ENCODE peak calls at places on chromosome 11, in ten cellular contexts. Y is NCI-H1092; W is CD4-positive, alpha-beta T cell; O is midbrain; E is pancreas; L is nephron progenitor cell; T is stimulated activated naive CD8-positive, alpha-beta T cell treated with anti-CD3 and anti-CD28 coated beads, Interleukin-15, Interleukin-2, amounts not matched to agents 100 U/mL and 50 U/mL, for 24 hours; G is HFFc6; C is cerebellar nuclear complex; J is neural progenitor cell. N is an unnamed sample.

GRCh38 chr11:129315781-129316579 is 59.7 kb upstream of the BARX2 start:
- DNase-seq in Y (peak; percentile 83), W (no peak), L (peak; percentile 10), J (peak; percentile 56), E (peak; percentile 84), C (no peak), T (no peak), G (no peak), O (no peak), N (peak; percentile 11)

GRCh38 chr11:73395297-73396208 is 19.4 kb downstream of the RELT start:
- DNase-seq in J (no peak), L (no peak), T (no peak), G (no peak), C (no peak), O (no peak), W (no peak), E (no peak), Y (no peak), N (no peak)

GRCh38 chr11:748007-748359 is 719 bp downstream of the TALDO1 start:
- DNase-seq in T (no peak), G (no peak), W (no peak), J (peak; percentile 28), E (no peak), L (no peak), Y (no peak), C (no peak), O (peak; percentile 32), N (no peak)

GRCh38 chr11:26958005-26958404 is 35.9 kb upstream of the FIBIN start:
- DNase-seq in E (no peak), C (no peak), Y (no peak), G (no peak), O (no peak), W (no peak), L (no peak), J (no peak), T (no peak), N (no peak)

GRCh38 chr11:62340269-62340901 is 3.1 kb downstream of the ASRGL1 start:
- DNase-seq in G (peak; percentile 38), J (peak; percentile 63), L (peak; percentile 38), C (no peak), Y (peak; percentile 5), O (peak; percentile 89), T (peak; percentile 57), E (peak; percentile 54), W (peak; percentile 34), N (peak; percentile 50)

GRCh38 chr11:66956689-66957290 is 1.4 kb downstream of the PC start:
- DNase-seq in O (no peak), E (no peak), G (peak; percentile 50), C (no peak), T (no peak), W (no peak), J (peak; percentile 27), Y (no peak), L (peak; percentile 26), N (peak; percentile 23)

GRCh38 chr11:47415949-47416472 is 7.6 kb downstream of the SLC39A13 start:
- DNase-seq in E (peak; percentile 70), T (no peak), W (no peak), J (peak; percentile 29), G (peak; percentile 92), C (no peak), L (no peak), O (peak; percentile 30), Y (no peak), N (peak; percentile 41)

GRCh38 chr11:126592496-126593410 is 237.3 kb downstream of the ST3GAL4 start:
- DNase-seq in Y (peak; percentile 27), L (no peak), W (no peak), G (no peak), O (no peak), T (no peak), J (peak; percentile 72), E (no peak), C (no peak), N (no peak)

GRCh38 chr11:8709002-8709672 is 26.5 kb downstream of the RPL27A start:
- DNase-seq in J (no peak), W (no peak), G (peak; percentile 89), E (peak; percentile 66), C (no peak), L (no peak), O (peak; percentile 21), Y (no peak), T (no peak), N (no peak)

GRCh38 chr11:131186629-131187075 is 183.8 kb upstream of the NTM start:
- DNase-seq in Y (no peak), W (no peak), E (no peak), T (peak; percentile 8), L (peak; percentile 21), O (no peak), J (peak; percentile 52), G (no peak), C (no peak), N (peak; percentile 69)

GRCh38 chr11:40129276-40129675 is 1330.2 kb downstream of the LRRC4C start:
- DNase-seq in J (peak; percentile 40), T (no peak), L (peak; percentile 5), E (no peak), O (peak; percentile 6), W (no peak), Y (no peak), C (no peak), G (no peak), N (peak; percentile 42)

GRCh38 chr11:40054631-40055030 is 1404.8 kb downstream of the LRRC4C start:
- DNase-seq in O (no peak), J (no peak), W (no peak), L (no peak), T (no peak), G (no peak), E (no peak), C (no peak), Y (no peak), N (no peak)

GRCh38 chr11:69515271-69516245 is 34.1 kb downstream of the LINC01488 start:
- DNase-seq in E (no peak), Y (no peak), W (no peak), L (no peak), G (no peak), J (no peak), O (peak; percentile 9), T (no peak), C (no peak), N (no peak)

GRCh38 chr11:62605467-62605866 is 3.8 kb upstream of the MTA2 start:
- DNase-seq in O (no peak), J (no peak), L (no peak), E (no peak), C (no peak), G (no peak), W (no peak), T (no peak), Y (no peak), N (no peak)

GRCh38 chr11:119344291-119345010 is 2.1 kb downstream of the MFRP start:
- DNase-seq in L (no peak), G (no peak), J (no peak), C (no peak), W (no peak), O (no peak), T (no peak), E (no peak), Y (no peak), N (no peak)

GRCh38 chr11:28232649-28233048 is 124.5 kb downstream of the METTL15 start:
- DNase-seq in G (no peak), T (no peak), L (no peak), W (no peak), E (no peak), Y (no peak), C (no peak), J (no peak), O (no peak), N (no peak)

GRCh38 chr11:1197886-1198765 is 24.7 kb upstream of the MUC5B start:
- DNase-seq in Y (no peak), C (no peak), E (no peak), O (no peak), T (no peak), J (no peak), L (no peak), G (no peak), W (no peak), N (no peak)

GRCh38 chr11:65954771-65955170 is 6.8 kb upstream of the SART1 start:
- DNase-seq in L (no peak), G (no peak), O (no peak), J (no peak), W (no peak), C (no peak), E (no peak), T (no peak), Y (no peak), N (no peak)

GRCh38 chr11:44005076-44005800 is 42.5 kb upstream of the ACCSL start:
- DNase-seq in G (no peak), O (no peak), C (no peak), E (no peak), L (no peak), T (no peak), Y (peak; percentile 59), J (peak; percentile 77), W (no peak), N (peak; percentile 58)

GRCh38 chr11:853682-854448 is 11.2 kb downstream of the TSPAN4 start:
- DNase-seq in O (no peak), J (no peak), Y (no peak), C (no peak), E (no peak), T (no peak), L (no peak), G (no peak), W (no peak), N (no peak)

GRCh38 chr11:64224891-64225607 is 937 bp downstream of the TRPT1 start:
- DNase-seq in G (no peak), Y (no peak), E (no peak), J (peak; percentile 51), C (no peak), L (no peak), W (no peak), T (no peak), O (no peak), N (no peak)

GRCh38 chr11:103338621-103339484 is 229.6 kb downstream of the DYNC2H1 start:
- DNase-seq in L (peak; percentile 6), O (no peak), Y (no peak), W (no peak), T (no peak), C (no peak), G (peak; percentile 58), J (peak; percentile 44), E (no peak), N (peak; percentile 42)

GRCh38 chr11:132988381-132988780 is 543.9 kb downstream of the OPCML start:
- DNase-seq in Y (no peak), J (no peak), G (no peak), L (no peak), O (no peak), C (no peak), W (no peak), T (no peak), E (no peak), N (no peak)

GRCh38 chr11:120698918-120699317 is 187.4 kb downstream of the GRIK4 start:
- DNase-seq in E (no peak), G (no peak), O (no peak), T (no peak), C (no peak), W (no peak), L (no peak), Y (no peak), J (no peak), N (peak; percentile 10)

GRCh38 chr11:124633355-124633754 is 10.7 kb downstream of the TBRG1 start:
- DNase-seq in C (no peak), L (no peak), T (no peak), Y (no peak), O (no peak), G (peak; percentile 19), J (no peak), W (no peak), E (no peak), N (no peak)

GRCh38 chr11:113147249-113147648 is 167.1 kb upstream of the TTC12 start:
- DNase-seq in J (peak; percentile 67), E (no peak), Y (peak; percentile 46), C (no peak), O (peak; percentile 88), G (no peak), W (no peak), T (no peak), L (no peak), N (peak; percentile 19)

GRCh38 chr11:105790021-105790420 is 180.1 kb downstream of the GRIA4 start:
- DNase-seq in J (no peak), O (no peak), T (no peak), C (no peak), W (no peak), L (no peak), G (no peak), E (no peak), Y (no peak), N (no peak)

GRCh38 chr11:100863080-100863581 is 176.0 kb downstream of the ARHGAP42 start:
- DNase-seq in W (no peak), T (no peak), O (no peak), G (peak; percentile 43), E (no peak), J (peak; percentile 46), C (no peak), L (no peak), Y (no peak), N (peak; percentile 61)

N was measured in NCI-H82.